ENCODE peak calls at places on chromosomes 7 and 10, in eight cellular contexts. K is right lobe of liver, Y is WERI-Rb-1, V is lung, R is Calu3, X is heart left ventricle, Z is mammary epithelial cell, N is GM20000. F is an unnamed sample.

GRCh38 chr10:98344589-98345038 is 70.4 kb downstream of the PYROXD2 start:
- DNase-seq in N (no peak), Y (no peak), V (peak; percentile 76), X (peak; percentile 79), Z (no peak), R (no peak), K (peak; percentile 66), F (no peak)

GRCh38 chr7:88226886-88227516 is 7.2 kb upstream of the SRI start:
- DNase-seq in N (no peak), R (peak; percentile 55), Z (peak; percentile 96), V (peak; percentile 35), Y (no peak), X (no peak), K (peak; percentile 77), F (no peak)

GRCh38 chr10:74922921-74923320 is 96.5 kb downstream of the KAT6B start:
- DNase-seq in Z (peak; percentile 20), V (no peak), K (no peak), N (no peak), X (no peak), Y (no peak), R (no peak), F (no peak)

GRCh38 chr7:146690987-146691386 is 574.4 kb downstream of the CNTNAP2 start:
- DNase-seq in K (no peak), R (no peak), X (no peak), Y (no peak), N (no peak), V (no peak), Z (no peak), F (no peak)

GRCh38 chr10:7243873-7244272 is 167.0 kb downstream of the SFMBT2 start:
- DNase-seq in Z (no peak), X (no peak), V (no peak), N (peak; percentile 41), Y (no peak), K (no peak), R (no peak), F (no peak)

GRCh38 chr10:88841316-88842111 is 10.1 kb downstream of the ANKRD22 start:
- DNase-seq in Y (no peak), V (no peak), R (peak; percentile 28), Z (no peak), K (peak; percentile 30), X (no peak), N (no peak), F (no peak)

GRCh38 chr7:131008840-131009651 is 275.0 kb upstream of the KLF14 start:
- DNase-seq in V (no peak), N (no peak), R (no peak), Y (no peak), Z (no peak), K (no peak), X (no peak), F (no peak)

GRCh38 chr7:33853361-33854062 is 51.8 kb upstream of the BMPER start:
- DNase-seq in V (no peak), Y (no peak), R (no peak), N (no peak), K (no peak), X (no peak), Z (peak; percentile 21), F (no peak)

GRCh38 chr10:101485681-101486554 is 102.1 kb downstream of the POLL start:
- DNase-seq in Y (peak; percentile 77), X (no peak), Z (no peak), N (no peak), R (no peak), V (peak; percentile 29), K (peak; percentile 33), F (no peak)

GRCh38 chr10:10498781-10499180 is 518.9 kb upstream of the CELF2 start:
- DNase-seq in R (no peak), Y (no peak), V (no peak), N (no peak), Z (no peak), X (no peak), K (no peak), F (no peak)

GRCh38 chr10:48249004-48249762 is 25.3 kb downstream of the FRMPD2 start:
- DNase-seq in V (no peak), K (no peak), R (no peak), N (no peak), Y (no peak), Z (no peak), X (no peak), F (no peak)

GRCh38 chr7:64181586-64181985 is 25.4 kb upstream of the ZNF735 start:
- DNase-seq in X (no peak), Z (no peak), N (no peak), Y (no peak), K (no peak), R (no peak), V (no peak), F (no peak)

GRCh38 chr7:64183827-64184372 is 23.1 kb upstream of the ZNF735 start:
- DNase-seq in Z (no peak), Y (no peak), K (no peak), R (no peak), X (no peak), V (no peak), N (no peak), F (no peak)

GRCh38 chr7:64184376-64184775 is 22.6 kb upstream of the ZNF735 start:
- DNase-seq in Y (no peak), X (no peak), N (no peak), Z (no peak), R (no peak), K (no peak), V (no peak), F (no peak)

GRCh38 chr7:64182036-64182790 is 24.8 kb upstream of the ZNF735 start:
- DNase-seq in V (no peak), K (no peak), R (no peak), Y (no peak), Z (no peak), N (no peak), X (no peak), F (no peak)

DNA sequence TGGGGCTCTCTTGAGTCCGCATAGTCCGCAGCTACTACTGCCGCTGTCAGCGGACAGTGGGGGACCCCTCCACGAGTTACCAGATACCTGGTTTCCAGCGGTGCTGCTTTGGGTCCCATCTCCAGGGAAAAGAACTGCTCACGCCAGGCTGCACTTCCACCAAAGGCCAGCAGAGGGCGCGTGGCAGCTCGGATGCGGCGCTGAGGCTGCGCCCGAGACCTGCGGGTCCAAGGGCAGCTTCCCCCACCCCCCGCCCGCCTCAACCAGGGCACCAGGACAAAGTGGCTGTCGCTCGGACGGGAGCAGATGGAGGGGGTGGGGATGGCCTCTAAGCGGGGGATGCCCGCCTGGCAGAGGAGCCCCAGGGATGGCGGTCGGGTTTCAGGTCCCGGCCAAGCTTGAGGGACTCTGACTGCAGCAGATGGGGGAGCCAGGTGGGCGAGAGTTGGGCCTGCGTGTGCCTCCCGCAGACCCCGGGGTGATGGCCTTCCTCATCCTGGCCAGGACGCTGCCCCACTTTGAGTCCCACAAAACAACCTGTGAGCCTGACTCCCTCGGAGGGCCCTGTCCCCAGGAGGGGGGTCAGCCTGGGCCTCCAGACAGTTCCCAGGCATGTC is 23.8 kb upstream of the ZNF735 start:
- DNase-seq in Z (no peak), V (no peak), Y (peak; percentile 58), N (no peak), X (no peak), K (no peak), R (no peak), F (no peak)
- TF ChIP-seq CTCF in Z (peak; percentile 35), V (peak; percentile 49), Y (peak; percentile 93), N (no peak), X (peak; percentile 83), K (peak; percentile 58), R (peak; percentile 16), F (no peak)

GRCh38 chr10:21087476-21087875 is 190.4 kb upstream of the NEBL start:
- DNase-seq in V (no peak), N (no peak), Y (no peak), Z (no peak), R (no peak), X (no peak), K (no peak), F (no peak)
- TF ChIP-seq CTCF in V (no peak), N (no peak), Y (no peak), Z (no peak), R (no peak), X (no peak), K (no peak), F (no peak)

GRCh38 chr7:84043661-84044191 is 150.9 kb downstream of the SEMA3A start:
- DNase-seq in R (no peak), V (no peak), K (no peak), Z (no peak), Y (no peak), N (no peak), X (no peak), F (no peak)
- TF ChIP-seq CTCF in R (no peak), V (no peak), K (no peak), Z (no peak), Y (no peak), N (no peak), X (no peak), F (no peak)

DNA sequence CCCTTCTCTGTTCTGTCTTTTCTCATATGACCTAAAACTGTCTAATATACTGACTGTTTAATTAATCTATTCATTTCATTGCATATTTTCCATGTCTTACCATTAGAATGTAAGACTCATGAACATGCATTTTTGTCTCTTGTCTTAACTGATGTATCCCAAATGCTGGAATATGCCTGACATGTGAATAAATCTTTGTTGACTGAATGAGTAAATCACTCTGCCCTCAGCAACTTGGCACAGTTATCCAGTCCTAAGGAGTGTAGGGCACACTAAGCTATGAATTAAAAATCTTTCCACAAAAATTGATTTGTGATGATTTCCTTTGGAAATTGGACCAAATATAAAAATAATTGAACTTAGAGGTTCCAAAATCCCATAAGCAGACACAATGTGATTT is 111.3 kb downstream of the ETV1 start:
- DNase-seq in V (no peak), Z (no peak), Y (no peak), R (no peak), X (no peak), N (no peak), K (no peak), F (no peak)
- TF ChIP-seq CTCF in V (no peak), Z (no peak), Y (no peak), R (no peak), X (no peak), N (no peak), K (no peak), F (no peak)

GRCh38 chr7:151028131-151028947 is at the start of gene ABCB8:
- DNase-seq in Y (peak; percentile 99), K (peak; percentile 96), Z (peak; percentile 99), X (peak; percentile 99), N (peak; percentile 99), V (peak; percentile 99), R (peak; percentile 99), F (peak; percentile 94)
- TF ChIP-seq CTCF in Y (peak; percentile 62), K (peak; percentile 59), Z (peak; percentile 61), X (peak; percentile 45), N (peak; percentile 9), V (peak; percentile 34), R (peak; percentile 60), F (no peak)

F was measured in activated B cell treated with CpG ODN at 0.5 μM for 24 hours.